ENCODE peak calls at places on chromosomes 5 and 9, in six cellular contexts. One of them, this sample, is unnamed.
A peak's percentile ranks its signal among the peaks of the same experiment; 100 is the strongest.

GRCh38 chr5:59760798-59761348 is 132.7 kb downstream of the PDE4D start:
- DNase-seq in brain microvascular endothelial cell: peak; percentile 83
- DNase-seq in pancreas: no peak
- DNase-seq in uterus: no peak
- DNase-seq in BE2C: no peak
- DNase-seq in lung: no peak
- DNase-seq in this sample: no peak

GRCh38 chr5:80189701-80190100 is 66.1 kb downstream of the SERINC5 start:
- DNase-seq in brain microvascular endothelial cell: no peak
- DNase-seq in pancreas: no peak
- DNase-seq in uterus: no peak
- DNase-seq in BE2C: no peak
- DNase-seq in lung: no peak
- DNase-seq in this sample: no peak

GRCh38 chr5:99644822-99645221 is 716.0 kb upstream of the CHD1 start:
- DNase-seq in brain microvascular endothelial cell: no peak
- DNase-seq in pancreas: no peak
- DNase-seq in uterus: no peak
- DNase-seq in BE2C: no peak
- DNase-seq in lung: no peak
- DNase-seq in this sample: no peak

GRCh38 chr5:53368966-53369605 is 111.3 kb upstream of the FST start:
- DNase-seq in brain microvascular endothelial cell: no peak
- DNase-seq in pancreas: no peak
- DNase-seq in uterus: no peak
- DNase-seq in BE2C: no peak
- DNase-seq in lung: no peak
- DNase-seq in this sample: no peak

GRCh38 chr9:104872959-104873850 is 54.8 kb downstream of the ABCA1 start:
- DNase-seq in brain microvascular endothelial cell: peak; percentile 99
- DNase-seq in pancreas: peak; percentile 22
- DNase-seq in uterus: peak; percentile 61
- DNase-seq in BE2C: no peak
- DNase-seq in lung: peak; percentile 34
- DNase-seq in this sample: no peak

GRCh38 chr5:3324421-3325101 is 271.1 kb upstream of the IRX1 start:
- DNase-seq in brain microvascular endothelial cell: no peak
- DNase-seq in pancreas: no peak
- DNase-seq in uterus: no peak
- DNase-seq in BE2C: no peak
- DNase-seq in lung: no peak
- DNase-seq in this sample: no peak

GRCh38 chr5:7395432-7396168 is at the start of gene ADCY2:
- DNase-seq in brain microvascular endothelial cell: no peak
- DNase-seq in pancreas: no peak
- DNase-seq in uterus: no peak
- DNase-seq in BE2C: no peak
- DNase-seq in lung: no peak
- DNase-seq in this sample: no peak

GRCh38 chr9:126925876-126926275 is 11.3 kb downstream of the RALGPS1 start:
- DNase-seq in brain microvascular endothelial cell: no peak
- DNase-seq in pancreas: no peak
- DNase-seq in uterus: no peak
- DNase-seq in BE2C: no peak
- DNase-seq in lung: no peak
- DNase-seq in this sample: no peak

GRCh38 chr9:94867281-94867841 is 140.9 kb downstream of the AOPEP start:
- DNase-seq in brain microvascular endothelial cell: peak; percentile 98
- DNase-seq in pancreas: peak; percentile 59
- DNase-seq in uterus: peak; percentile 57
- DNase-seq in BE2C: peak; percentile 80
- DNase-seq in lung: peak; percentile 59
- DNase-seq in this sample: peak; percentile 45

GRCh38 chr9:96383165-96383939 is at the start of gene SLC35D2:
- DNase-seq in brain microvascular endothelial cell: peak; percentile 16
- DNase-seq in pancreas: peak; percentile 67
- DNase-seq in uterus: peak; percentile 63
- DNase-seq in BE2C: peak; percentile 65
- DNase-seq in lung: peak; percentile 48
- DNase-seq in this sample: no peak

GRCh38 chr5:43202380-43202779 is 10.4 kb downstream of the NIM1K start:
- DNase-seq in brain microvascular endothelial cell: no peak
- DNase-seq in pancreas: no peak
- DNase-seq in uterus: no peak
- DNase-seq in BE2C: no peak
- DNase-seq in lung: no peak
- DNase-seq in this sample: no peak

GRCh38 chr5:59503223-59503622 is 390.3 kb downstream of the PDE4D start:
- DNase-seq in brain microvascular endothelial cell: no peak
- DNase-seq in pancreas: no peak
- DNase-seq in uterus: no peak
- DNase-seq in BE2C: no peak
- DNase-seq in lung: no peak
- DNase-seq in this sample: no peak

GRCh38 chr9:87656485-87656884 is 69.4 kb upstream of the CTSL start:
- DNase-seq in brain microvascular endothelial cell: peak; percentile 72
- DNase-seq in pancreas: no peak
- DNase-seq in uterus: no peak
- DNase-seq in BE2C: no peak
- DNase-seq in lung: no peak
- DNase-seq in this sample: no peak

GRCh38 chr5:137822158-137822764 is 45.4 kb upstream of the MYOT start:
- DNase-seq in brain microvascular endothelial cell: peak; percentile 37
- DNase-seq in pancreas: peak; percentile 51
- DNase-seq in uterus: peak; percentile 31
- DNase-seq in BE2C: peak; percentile 59
- DNase-seq in lung: no peak
- DNase-seq in this sample: peak; percentile 40

GRCh38 chr5:132180134-132180745 is 47.4 kb downstream of the P4HA2 start:
- DNase-seq in brain microvascular endothelial cell: peak; percentile 26
- DNase-seq in pancreas: no peak
- DNase-seq in uterus: no peak
- DNase-seq in BE2C: peak; percentile 29
- DNase-seq in lung: no peak
- DNase-seq in this sample: peak; percentile 47

GRCh38 chr5:135024956-135025729 is 8.9 kb downstream of the PITX1 start:
- DNase-seq in brain microvascular endothelial cell: no peak
- DNase-seq in pancreas: no peak
- DNase-seq in uterus: no peak
- DNase-seq in BE2C: peak; percentile 3
- DNase-seq in lung: no peak
- DNase-seq in this sample: peak; percentile 55

GRCh38 chr5:10599113-10599512 is 35.2 kb downstream of the ANKRD33B start:
- DNase-seq in brain microvascular endothelial cell: no peak
- DNase-seq in pancreas: no peak
- DNase-seq in uterus: no peak
- DNase-seq in BE2C: no peak
- DNase-seq in lung: no peak
- DNase-seq in this sample: no peak

GRCh38 chr5:158212237-158212636 is 353.3 kb upstream of the CLINT1 start:
- DNase-seq in brain microvascular endothelial cell: no peak
- DNase-seq in pancreas: no peak
- DNase-seq in uterus: no peak
- DNase-seq in BE2C: no peak
- DNase-seq in lung: no peak
- DNase-seq in this sample: no peak

GRCh38 chr9:92639791-92640271 is 30.1 kb downstream of the IPPK start:
- DNase-seq in brain microvascular endothelial cell: no peak
- DNase-seq in pancreas: no peak
- DNase-seq in uterus: no peak
- DNase-seq in BE2C: no peak
- DNase-seq in lung: no peak
- DNase-seq in this sample: no peak

GRCh38 chr9:125732562-125732961 is 14.6 kb upstream of the PBX3 start:
- DNase-seq in brain microvascular endothelial cell: no peak
- DNase-seq in pancreas: no peak
- DNase-seq in uterus: no peak
- DNase-seq in BE2C: no peak
- DNase-seq in lung: no peak
- DNase-seq in this sample: no peak

GRCh38 chr5:59187772-59188347 is 605.0 kb downstream of the RAB3C start:
- DNase-seq in brain microvascular endothelial cell: peak; percentile 62
- DNase-seq in pancreas: no peak
- DNase-seq in uterus: no peak
- DNase-seq in BE2C: no peak
- DNase-seq in lung: no peak
- DNase-seq in this sample: no peak

GRCh38 chr5:107129051-107129450 is 541.7 kb downstream of the EFNA5 start:
- DNase-seq in brain microvascular endothelial cell: peak; percentile 39
- DNase-seq in pancreas: no peak
- DNase-seq in uterus: no peak
- DNase-seq in BE2C: no peak
- DNase-seq in lung: no peak
- DNase-seq in this sample: no peak

GRCh38 chr5:141001466-141001853 is 35.2 kb downstream of the PCDHAC2 start:
- DNase-seq in brain microvascular endothelial cell: no peak
- DNase-seq in pancreas: peak; percentile 9
- DNase-seq in uterus: peak; percentile 19
- DNase-seq in BE2C: peak; percentile 46
- DNase-seq in lung: peak; percentile 86
- DNase-seq in this sample: peak; percentile 40

GRCh38 chr5:2015961-2016360 is 133.2 kb upstream of the IRX4 start:
- DNase-seq in brain microvascular endothelial cell: no peak
- DNase-seq in pancreas: no peak
- DNase-seq in uterus: no peak
- DNase-seq in BE2C: no peak
- DNase-seq in lung: no peak
- DNase-seq in this sample: no peak

GRCh38 chr5:2012885-2013284 is 130.2 kb upstream of the IRX4 start:
- DNase-seq in brain microvascular endothelial cell: no peak
- DNase-seq in pancreas: no peak
- DNase-seq in uterus: no peak
- DNase-seq in BE2C: no peak
- DNase-seq in lung: peak; percentile 4
- DNase-seq in this sample: no peak

GRCh38 chr5:2014058-2014610 is 131.4 kb upstream of the IRX4 start:
- DNase-seq in brain microvascular endothelial cell: no peak
- DNase-seq in pancreas: no peak
- DNase-seq in uterus: no peak
- DNase-seq in BE2C: no peak
- DNase-seq in lung: no peak
- DNase-seq in this sample: no peak

GRCh38 chr5:2013301-2014057 is 130.8 kb upstream of the IRX4 start:
- DNase-seq in brain microvascular endothelial cell: no peak
- DNase-seq in pancreas: no peak
- DNase-seq in uterus: no peak
- DNase-seq in BE2C: no peak
- DNase-seq in lung: peak; percentile 22
- DNase-seq in this sample: no peak

GRCh38 chr5:2015116-2015848 is 132.6 kb upstream of the IRX4 start:
- DNase-seq in brain microvascular endothelial cell: no peak
- DNase-seq in pancreas: no peak
- DNase-seq in uterus: no peak
- DNase-seq in BE2C: no peak
- DNase-seq in lung: no peak
- DNase-seq in this sample: no peak
- TF ChIP-seq CTCF in brain microvascular endothelial cell: no peak
- TF ChIP-seq CTCF in pancreas: no peak
- TF ChIP-seq CTCF in uterus: no peak
- TF ChIP-seq CTCF in BE2C: peak; percentile 17
- TF ChIP-seq CTCF in lung: no peak
- TF ChIP-seq CTCF in this sample: peak; percentile 5

GRCh38 chr9:123371805-123372590 is 16.0 kb downstream of the CRB2 start:
- DNase-seq in brain microvascular endothelial cell: no peak
- DNase-seq in pancreas: no peak
- DNase-seq in uterus: no peak
- DNase-seq in BE2C: no peak
- DNase-seq in lung: no peak
- DNase-seq in this sample: no peak
- TF ChIP-seq CTCF in brain microvascular endothelial cell: no peak
- TF ChIP-seq CTCF in pancreas: no peak
- TF ChIP-seq CTCF in uterus: no peak
- TF ChIP-seq CTCF in BE2C: no peak
- TF ChIP-seq CTCF in lung: no peak
- TF ChIP-seq CTCF in this sample: no peak

GRCh38 chr9:135752281-135753204 is 50.6 kb downstream of the KCNT1 start:
- DNase-seq in brain microvascular endothelial cell: no peak
- DNase-seq in pancreas: no peak
- DNase-seq in uterus: no peak
- DNase-seq in BE2C: no peak
- DNase-seq in lung: no peak
- DNase-seq in this sample: no peak
- TF ChIP-seq CTCF in brain microvascular endothelial cell: no peak
- TF ChIP-seq CTCF in pancreas: no peak
- TF ChIP-seq CTCF in uterus: no peak
- TF ChIP-seq CTCF in BE2C: no peak
- TF ChIP-seq CTCF in lung: no peak
- TF ChIP-seq CTCF in this sample: no peak

GRCh38 chr9:130320697-130321080 is 55.1 kb downstream of the HMCN2 start:
- DNase-seq in brain microvascular endothelial cell: no peak
- DNase-seq in pancreas: no peak
- DNase-seq in uterus: no peak
- DNase-seq in BE2C: peak; percentile 65
- DNase-seq in lung: no peak
- DNase-seq in this sample: no peak
- TF ChIP-seq CTCF in brain microvascular endothelial cell: peak; percentile 39
- TF ChIP-seq CTCF in pancreas: no peak
- TF ChIP-seq CTCF in uterus: no peak
- TF ChIP-seq CTCF in BE2C: peak; percentile 37
- TF ChIP-seq CTCF in lung: no peak
- TF ChIP-seq CTCF in this sample: peak; percentile 43